ENCODE peak calls at places on chromosomes 7 and 10, in nine cellular contexts. Q is SJSA1, S is GM12865, T is fibroblast of lung, E is neural crest cell, C is IMR-90, J is posterior cingulate gyrus, Y is LNCaP clone FGC, K is astrocyte of the cerebellum. L is an unnamed sample.

GRCh38 chr7:128940494-128941322 is 3.0 kb downstream of the IRF5 start:
- DNase-seq in Q (no peak), S (peak; percentile 94), T (no peak), E (no peak), C (no peak), J (no peak), Y (no peak), K (no peak), L (no peak)

GRCh38 chr10:1762066-1762465 is 24.7 kb upstream of the ADARB2 start:
- DNase-seq in Q (no peak), S (no peak), T (no peak), E (no peak), C (no peak), J (no peak), Y (no peak), K (no peak), L (no peak)

GRCh38 chr7:106176414-106177294 is 64.5 kb upstream of the SYPL1 start:
- DNase-seq in Q (peak; percentile 62), S (peak; percentile 75), T (peak; percentile 60), E (peak; percentile 86), C (peak; percentile 69), J (peak; percentile 70), Y (peak; percentile 34), K (peak; percentile 55), L (peak; percentile 77)

GRCh38 chr7:148572067-148572522 is 18.5 kb upstream of the C7orf33 start:
- DNase-seq in Q (no peak), S (no peak), T (no peak), E (no peak), C (no peak), J (no peak), Y (no peak), K (no peak), L (no peak)

GRCh38 chr7:113622796-113623195 is 296.0 kb downstream of the PPP1R3A start:
- DNase-seq in Q (no peak), S (peak; percentile 8), T (no peak), E (no peak), C (no peak), J (no peak), Y (no peak), K (no peak), L (no peak)

GRCh38 chr10:35567951-35568350 is 37.2 kb upstream of the GJD4 start:
- DNase-seq in Q (no peak), S (no peak), T (no peak), E (no peak), C (no peak), J (no peak), Y (no peak), K (no peak), L (no peak)

GRCh38 chr10:62045765-62046521 is 144.4 kb downstream of the ARID5B start:
- DNase-seq in Q (peak; percentile 86), S (peak; percentile 43), T (peak; percentile 97), E (no peak), C (peak; percentile 95), J (no peak), Y (no peak), K (no peak), L (peak; percentile 99)

GRCh38 chr10:69071610-69072009 is 16.3 kb upstream of the SRGN start:
- DNase-seq in Q (no peak), S (no peak), T (no peak), E (no peak), C (no peak), J (no peak), Y (no peak), K (no peak), L (no peak)

GRCh38 chr7:1230411-1231213 is 2.1 kb upstream of the UNCX start:
- DNase-seq in Q (no peak), S (no peak), T (no peak), E (no peak), C (no peak), J (no peak), Y (no peak), K (no peak), L (no peak)

GRCh38 chr7:12685550-12685949 is 1.9 kb upstream of the ARL4A start:
- DNase-seq in Q (no peak), S (peak; percentile 35), T (peak; percentile 45), E (peak; percentile 49), C (peak; percentile 33), J (no peak), Y (peak; percentile 55), K (no peak), L (peak; percentile 75)

GRCh38 chr7:31102973-31103850 is 51.1 kb downstream of the ADCYAP1R1 start:
- DNase-seq in Q (no peak), S (no peak), T (no peak), E (no peak), C (no peak), J (no peak), Y (no peak), K (no peak), L (no peak)

GRCh38 chr7:15891151-15891842 is 204.8 kb upstream of the MEOX2 start:
- DNase-seq in Q (no peak), S (no peak), T (peak; percentile 69), E (no peak), C (peak; percentile 47), J (no peak), Y (no peak), K (peak; percentile 36), L (no peak)

GRCh38 chr7:102064361-102065025 is 222.2 kb upstream of the SH2B2 start:
- DNase-seq in Q (peak; percentile 43), S (no peak), T (no peak), E (no peak), C (peak; percentile 26), J (no peak), Y (no peak), K (no peak), L (no peak)

GRCh38 chr7:127652333-127653248 is 597 bp downstream of the SND1 start:
- DNase-seq in Q (peak; percentile 17), S (peak; percentile 41), T (peak; percentile 70), E (no peak), C (peak; percentile 62), J (no peak), Y (peak; percentile 50), K (no peak), L (peak; percentile 48)

GRCh38 chr7:151761256-151761655 is 115.7 kb downstream of the PRKAG2 start:
- DNase-seq in Q (no peak), S (no peak), T (no peak), E (no peak), C (no peak), J (no peak), Y (no peak), K (no peak), L (no peak)

GRCh38 chr7:132298782-132299181 is 277.5 kb downstream of the PLXNA4 start:
- DNase-seq in Q (no peak), S (no peak), T (peak; percentile 86), E (no peak), C (peak; percentile 43), J (no peak), Y (no peak), K (peak; percentile 46), L (peak; percentile 14)

GRCh38 chr7:68063171-68063570 is 1066.5 kb downstream of the TYW1 start:
- DNase-seq in Q (no peak), S (no peak), T (no peak), E (peak; percentile 7), C (no peak), J (no peak), Y (no peak), K (no peak), L (no peak)

GRCh38 chr10:132961-133898 is 2.0 kb upstream of the ZMYND11 start:
- DNase-seq in Q (peak; percentile 69), S (no peak), T (peak; percentile 90), E (no peak), C (peak; percentile 74), J (no peak), Y (no peak), K (peak; percentile 42), L (peak; percentile 50)

GRCh38 chr7:100190059-100190711 is 12.5 kb downstream of the STAG3 start:
- DNase-seq in Q (no peak), S (peak; percentile 74), T (peak; percentile 39), E (no peak), C (peak; percentile 62), J (no peak), Y (no peak), K (peak; percentile 15), L (peak; percentile 65)

GRCh38 chr10:87861953-87862643 is 1.2 kb downstream of the KLLN start:
- DNase-seq in Q (peak; percentile 84), S (peak; percentile 100), T (peak; percentile 99), E (peak; percentile 93), C (peak; percentile 98), J (peak; percentile 90), Y (peak; percentile 91), K (peak; percentile 96), L (peak; percentile 98)

GRCh38 chr7:83410989-83411591 is 237.8 kb downstream of the SEMA3E start:
- DNase-seq in Q (peak; percentile 8), S (peak; percentile 66), T (peak; percentile 53), E (peak; percentile 18), C (peak; percentile 61), J (no peak), Y (peak; percentile 18), K (peak; percentile 32), L (peak; percentile 49)

GRCh38 chr7:28107960-28108359 is 72.6 kb downstream of the JAZF1 start:
- DNase-seq in Q (no peak), S (no peak), T (peak; percentile 37), E (no peak), C (no peak), J (no peak), Y (no peak), K (no peak), L (no peak)

GRCh38 chr10:116760919-116761318 is 18.6 kb upstream of the HSPA12A start:
- DNase-seq in Q (no peak), S (no peak), T (no peak), E (no peak), C (peak; percentile 64), J (no peak), Y (no peak), K (no peak), L (no peak)

GRCh38 chr7:129295015-129295423 is 70.2 kb downstream of the AHCYL2 start:
- DNase-seq in Q (no peak), S (no peak), T (peak; percentile 45), E (no peak), C (peak; percentile 58), J (no peak), Y (no peak), K (no peak), L (peak; percentile 44)

GRCh38 chr7:78197447-78197846 is 398.9 kb downstream of the PHTF2 start:
- DNase-seq in Q (no peak), S (no peak), T (peak; percentile 44), E (no peak), C (peak; percentile 75), J (no peak), Y (no peak), K (no peak), L (peak; percentile 48)

GRCh38 chr10:84333864-84334451 is 5.6 kb downstream of the CCSER2 start:
- DNase-seq in Q (no peak), S (peak; percentile 43), T (peak; percentile 41), E (no peak), C (peak; percentile 55), J (no peak), Y (no peak), K (no peak), L (peak; percentile 10)

GRCh38 chr7:50364645-50365044 is 60.1 kb downstream of the IKZF1 start:
- DNase-seq in Q (no peak), S (no peak), T (no peak), E (no peak), C (no peak), J (no peak), Y (no peak), K (no peak), L (no peak)

GRCh38 chr10:52801951-52802350 is 29.4 kb upstream of the MBL2 start:
- DNase-seq in Q (no peak), S (no peak), T (peak; percentile 56), E (no peak), C (no peak), J (no peak), Y (no peak), K (peak; percentile 4), L (peak; percentile 8)

GRCh38 chr10:114499120-114499519 is 94.8 kb upstream of the AFAP1L2 start:
- DNase-seq in Q (no peak), S (no peak), T (no peak), E (no peak), C (no peak), J (no peak), Y (no peak), K (no peak), L (no peak)

GRCh38 chr7:28830831-28831230 is 127.3 kb downstream of the TRIL start:
- DNase-seq in Q (no peak), S (no peak), T (peak; percentile 45), E (no peak), C (no peak), J (no peak), Y (no peak), K (peak; percentile 53), L (no peak)

GRCh38 chr10:91856637-91857036 is 52.6 kb downstream of the FGFBP3 start:
- DNase-seq in Q (no peak), S (peak; percentile 17), T (no peak), E (no peak), C (no peak), J (no peak), Y (no peak), K (no peak), L (peak; percentile 20)

L was measured in fibroblast of villous mesenchyme.